ENCODE peak calls at places on chromosomes 1 and 21, in four cellular contexts. One of them, this sample, is unnamed.

GRCh38 chr1:245332513-245332912 is 177.7 kb downstream of the KIF26B start:
- DNase-seq in WTC11: no peak
- DNase-seq in K562: no peak
- DNase-seq in HepG2: no peak
- DNase-seq in this sample: no peak

GRCh38 chr21:25722631-25723030 is 12.1 kb downstream of the ATP5PF start:
- DNase-seq in WTC11: no peak
- DNase-seq in K562: no peak
- DNase-seq in HepG2: no peak
- DNase-seq in this sample: no peak

GRCh38 chr1:71559880-71560279 is 479.0 kb upstream of the ZRANB2 start:
- DNase-seq in WTC11: no peak
- DNase-seq in K562: no peak
- DNase-seq in HepG2: no peak
- DNase-seq in this sample: no peak

GRCh38 chr1:14689996-14690614 is 91.6 kb downstream of the KAZN start:
- DNase-seq in WTC11: no peak
- DNase-seq in K562: no peak
- DNase-seq in HepG2: no peak
- DNase-seq in this sample: no peak

GRCh38 chr1:41639332-41639936 is 155.0 kb upstream of the EDN2 start:
- DNase-seq in WTC11: no peak
- DNase-seq in K562: peak; percentile 12
- DNase-seq in HepG2: no peak
- DNase-seq in this sample: no peak

GRCh38 chr1:236035681-236036101 is 29.2 kb downstream of the NID1 start:
- DNase-seq in WTC11: no peak
- DNase-seq in K562: no peak
- DNase-seq in HepG2: no peak
- DNase-seq in this sample: no peak

GRCh38 chr21:41610042-41610839 is 102.3 kb upstream of the TMPRSS2 start:
- DNase-seq in WTC11: peak; percentile 73
- DNase-seq in K562: peak; percentile 75
- DNase-seq in HepG2: peak; percentile 60
- DNase-seq in this sample: peak; percentile 81

GRCh38 chr1:111596499-111596898 is 23.1 kb upstream of the RAP1A start:
- DNase-seq in WTC11: no peak
- DNase-seq in K562: no peak
- DNase-seq in HepG2: no peak
- DNase-seq in this sample: no peak

GRCh38 chr1:3463891-3464648 is 9.6 kb downstream of the ARHGEF16 start:
- DNase-seq in WTC11: peak; percentile 5
- DNase-seq in K562: no peak
- DNase-seq in HepG2: no peak
- DNase-seq in this sample: no peak

GRCh38 chr1:228366062-228366850 is 40.4 kb downstream of the TRIM11 start:
- DNase-seq in WTC11: peak; percentile 8
- DNase-seq in K562: no peak
- DNase-seq in HepG2: no peak
- DNase-seq in this sample: no peak
- TF ChIP-seq SP1 in WTC11: no peak
- TF ChIP-seq SP1 in K562: no peak
- TF ChIP-seq SP1 in HepG2: no peak
- TF ChIP-seq SP1 in this sample: no peak

GRCh38 chr1:35931424-35932157 is 686 bp downstream of the AGO3 start:
- DNase-seq in WTC11: no peak
- DNase-seq in K562: peak; percentile 56
- DNase-seq in HepG2: peak; percentile 3
- DNase-seq in this sample: no peak
- TF ChIP-seq ELF4 in WTC11: no peak
- TF ChIP-seq ELF4 in K562: no peak
- TF ChIP-seq ELF4 in HepG2: no peak
- TF ChIP-seq ELF4 in this sample: no peak

DNA sequence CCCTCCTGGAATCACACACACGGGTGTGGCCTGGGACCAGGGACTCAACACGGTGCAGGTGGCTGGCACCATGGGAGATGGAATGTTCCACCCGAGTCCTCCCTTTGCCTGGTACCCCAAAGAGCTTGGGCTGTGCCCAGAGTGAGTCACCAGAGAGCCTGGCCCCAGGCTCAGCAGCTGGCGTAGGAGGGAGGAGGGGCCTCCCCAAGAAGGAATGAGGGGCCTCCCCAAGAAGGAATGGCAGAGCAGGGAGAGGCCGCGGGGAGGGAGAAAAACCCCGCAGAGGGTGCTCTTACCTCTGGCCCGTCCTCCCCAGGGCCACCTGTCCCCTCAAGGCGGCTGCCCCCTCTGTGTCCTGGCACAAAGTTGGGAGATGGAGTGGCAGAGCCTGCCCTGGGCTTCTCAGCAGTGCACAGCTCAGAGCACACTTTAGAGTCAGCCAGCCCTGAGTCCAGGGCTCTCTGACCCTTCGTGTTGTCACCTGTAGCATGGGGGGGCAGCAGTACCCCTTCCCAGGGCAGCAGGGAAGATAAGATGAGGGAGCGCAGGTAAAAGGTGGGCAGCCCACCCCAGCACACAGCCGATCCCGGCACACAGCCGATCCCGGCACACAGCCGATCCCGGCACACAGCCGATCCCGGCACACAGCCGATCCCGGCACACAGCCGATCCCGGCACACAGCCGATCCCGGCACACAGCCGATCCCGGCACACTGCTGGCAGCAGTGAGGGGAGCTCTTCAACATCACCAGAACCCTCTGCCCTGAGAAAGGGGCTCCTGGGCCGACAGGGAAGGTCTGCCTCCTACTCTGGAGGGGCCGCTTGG is 20.2 kb upstream of the KCNAB2 start:
- DNase-seq in WTC11: no peak
- DNase-seq in K562: no peak
- DNase-seq in HepG2: no peak
- DNase-seq in this sample: no peak
- TF ChIP-seq SP1 in WTC11: no peak
- TF ChIP-seq SP1 in K562: no peak
- TF ChIP-seq SP1 in HepG2: no peak
- TF ChIP-seq SP1 in this sample: no peak

GRCh38 chr1:230899845-230900251 is 31.5 kb upstream of the C1orf198 start:
- DNase-seq in WTC11: no peak
- DNase-seq in K562: no peak
- DNase-seq in HepG2: no peak
- DNase-seq in this sample: no peak
- TF ChIP-seq ELF4 in WTC11: no peak
- TF ChIP-seq ELF4 in K562: no peak
- TF ChIP-seq ELF4 in HepG2: no peak
- TF ChIP-seq ELF4 in this sample: no peak

GRCh38 chr1:36182734-36183133 is 26.8 kb downstream of the MAP7D1 start:
- DNase-seq in WTC11: peak; percentile 33
- DNase-seq in K562: no peak
- DNase-seq in HepG2: no peak
- DNase-seq in this sample: no peak
- TF ChIP-seq SP1 in WTC11: no peak
- TF ChIP-seq SP1 in K562: no peak
- TF ChIP-seq SP1 in HepG2: no peak
- TF ChIP-seq SP1 in this sample: no peak

DNA sequence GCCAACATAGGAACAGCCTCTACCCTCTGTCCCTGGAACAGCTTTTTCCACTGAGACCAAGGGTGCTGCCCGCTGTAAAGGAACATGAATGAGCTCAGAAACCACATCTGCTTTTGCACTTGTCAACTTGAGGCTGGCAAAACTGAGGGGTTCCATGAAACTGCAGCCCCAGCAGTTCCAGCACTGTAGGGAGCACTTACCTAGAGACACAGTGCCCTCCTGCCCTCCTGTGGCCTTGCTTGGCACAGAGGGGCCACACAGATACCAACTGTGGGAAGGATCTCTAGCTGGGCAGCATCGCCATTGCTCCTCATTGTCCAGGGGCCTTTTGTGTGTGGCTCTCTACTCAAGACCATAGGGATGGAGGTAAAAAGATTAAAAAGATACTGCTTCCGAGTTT is 51.6 kb downstream of the ITPKB start:
- DNase-seq in WTC11: no peak
- DNase-seq in K562: no peak
- DNase-seq in HepG2: no peak
- DNase-seq in this sample: no peak
- TF ChIP-seq ELF4 in WTC11: no peak
- TF ChIP-seq ELF4 in K562: no peak
- TF ChIP-seq ELF4 in HepG2: no peak
- TF ChIP-seq ELF4 in this sample: no peak

DNA sequence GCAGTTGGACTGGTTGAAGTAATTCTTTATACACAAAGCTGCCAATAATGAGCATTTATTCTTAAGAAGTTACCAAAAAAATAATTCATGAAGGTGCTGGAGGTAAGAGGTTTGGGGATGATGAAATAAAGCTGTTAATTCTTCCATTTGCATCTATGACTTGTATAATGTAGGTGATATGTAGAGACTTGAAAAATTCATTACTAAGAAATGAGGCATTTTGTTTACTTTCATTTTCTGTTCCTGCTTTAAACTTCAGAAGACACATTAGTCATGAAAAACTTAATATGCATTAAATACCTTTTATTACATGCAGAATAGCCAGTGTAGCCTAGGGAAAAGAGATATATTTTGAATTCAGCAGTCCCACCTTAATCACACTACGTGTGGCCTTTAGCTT is 214.2 kb downstream of the SLC44A5 start:
- DNase-seq in WTC11: no peak
- DNase-seq in K562: no peak
- DNase-seq in HepG2: no peak
- DNase-seq in this sample: no peak
- TF ChIP-seq SP1 in WTC11: no peak
- TF ChIP-seq SP1 in K562: no peak
- TF ChIP-seq SP1 in HepG2: no peak
- TF ChIP-seq SP1 in this sample: no peak

This sample was measured in HEK293T.